ENCODE peak calls at places on chromosomes 5 and 9, in seven cellular contexts. H is mammary epithelial cell, E is psoas muscle, O is upper lobe of right lung, R is mesenchymal stem cell, W is type B pancreatic cell, L is head of caudate nucleus. X is an unnamed sample.
A peak's percentile ranks its signal among the peaks of the same experiment; 100 is the strongest.

GRCh38 chr9:129472651-129473102 is 148.2 kb downstream of the C9orf50 start:
- DNase-seq in R (no peak), W (no peak), H (no peak), E (no peak), O (no peak), L (no peak), X (no peak)

GRCh38 chr9:123081824-123082223 is 48.4 kb downstream of the GPR21 start:
- DNase-seq in W (no peak), L (no peak), E (no peak), H (peak; percentile 23), R (peak; percentile 69), O (no peak), X (no peak)

GRCh38 chr5:79236364-79236969 is 536 bp downstream of the JMY start:
- DNase-seq in R (peak; percentile 46), H (peak; percentile 48), L (peak; percentile 15), W (no peak), O (peak; percentile 70), E (no peak), X (no peak)

GRCh38 chr9:112754578-112754977 is 4.0 kb downstream of the SNX30 start:
- DNase-seq in W (no peak), O (no peak), L (no peak), E (no peak), R (no peak), H (peak; percentile 81), X (no peak)

GRCh38 chr5:422323-423232 is 20.4 kb upstream of the EXOC3 start:
- DNase-seq in W (no peak), L (no peak), E (peak; percentile 2), R (no peak), O (peak; percentile 56), H (no peak), X (no peak)

GRCh38 chr5:180807654-180808414 is 5.2 kb upstream of the MGAT1 start:
- DNase-seq in L (no peak), O (no peak), R (no peak), E (no peak), W (no peak), H (no peak), X (no peak)

GRCh38 chr9:91037511-91038482 is 236.2 kb downstream of the SYK start:
- DNase-seq in H (peak; percentile 41), L (no peak), E (peak; percentile 44), R (peak; percentile 95), O (no peak), W (no peak), X (no peak)

GRCh38 chr5:127369772-127370171 is 79.2 kb downstream of the MEGF10 start:
- DNase-seq in W (no peak), R (no peak), E (peak; percentile 47), H (no peak), L (no peak), O (no peak), X (no peak)

GRCh38 chr9:6681957-6682501 is 36.5 kb upstream of the GLDC start:
- DNase-seq in E (no peak), W (no peak), L (no peak), H (no peak), O (no peak), R (no peak), X (no peak)

GRCh38 chr5:101728933-101729332 is 567.2 kb downstream of the SLCO4C1 start:
- DNase-seq in L (no peak), O (no peak), R (peak; percentile 3), E (no peak), H (no peak), W (no peak), X (no peak)

X was measured in vagina.